ENCODE peak calls at places on chromosomes 11 and 22, in nine cellular contexts. S is neural crest cell; L is lung microvascular endothelial cell; D is left ventricle myocardium superior; Y is endothelial cell; O is NCI-H345; E is left kidney; Z is CD8-positive, alpha-beta memory T cell; W is WTC11. M is an unnamed sample.

GRCh38 chr11:48040830-48041444 is 60.6 kb downstream of the PTPRJ start:
- DNase-seq in S (no peak), L (no peak), D (no peak), Y (no peak), O (no peak), E (no peak), Z (no peak), W (no peak), M (no peak)

GRCh38 chr11:121293276-121293569 is 652 bp downstream of the SC5D start:
- DNase-seq in S (no peak), L (peak), D (no peak), Y (no peak), O (no peak), E (no peak), Z (no peak), W (no peak), M (no peak)

GRCh38 chr11:61587541-61587941 is 6.7 kb upstream of the SYT7 start:
- DNase-seq in S (no peak), L (no peak), D (peak), Y (peak), O (peak), E (peak), Z (peak), W (peak), M (peak)

GRCh38 chr11:69944146-69944795 is 125.1 kb upstream of the FGF3 start:
- DNase-seq in S (no peak), L (no peak), D (peak), Y (no peak), O (no peak), E (no peak), Z (no peak), W (no peak), M (no peak)

GRCh38 chr22:23714596-23715588 is 24.1 kb downstream of the RGL4 start:
- DNase-seq in S (no peak), L (no peak), D (no peak), Y (no peak), O (no peak), E (no peak), Z (no peak), W (no peak), M (no peak)

GRCh38 chr11:17692931-17693330 is 26.4 kb upstream of the MYOD1 start:
- DNase-seq in S (no peak), L (no peak), D (no peak), Y (no peak), O (no peak), E (no peak), Z (no peak), W (no peak), M (no peak)

GRCh38 chr11:48116437-48116836 is 100.2 kb upstream of the OR4B1 start:
- DNase-seq in S (no peak), L (no peak), D (no peak), Y (no peak), O (no peak), E (no peak), Z (no peak), W (no peak), M (no peak)

GRCh38 chr11:130839950-130840666 is 76.2 kb downstream of the SNX19 start:
- DNase-seq in S (no peak), L (no peak), D (no peak), Y (no peak), O (no peak), E (no peak), Z (no peak), W (no peak), M (no peak)

GRCh38 chr11:79697905-79698304 is 257.1 kb upstream of the TENM4 start:
- DNase-seq in S (no peak), L (no peak), D (no peak), Y (no peak), O (no peak), E (no peak), Z (no peak), W (no peak), M (no peak)

GRCh38 chr11:64298966-64299846 is 952 bp upstream of the CATSPERZ start:
- DNase-seq in S (no peak), L (no peak), D (peak), Y (no peak), O (peak), E (peak), Z (no peak), W (peak), M (peak)

GRCh38 chr22:20813056-20813455 is 39.1 kb downstream of the SERPIND1 start:
- DNase-seq in S (no peak), L (no peak), D (no peak), Y (no peak), O (no peak), E (no peak), Z (no peak), W (no peak), M (no peak)

GRCh38 chr11:121930004-121930965 is 185.7 kb downstream of the BLID start:
- DNase-seq in S (no peak), L (peak), D (no peak), Y (no peak), O (peak), E (peak), Z (no peak), W (no peak), M (no peak)

GRCh38 chr11:1862588-1863351 is 9.9 kb downstream of the LSP1 start:
- DNase-seq in S (no peak), L (peak), D (peak), Y (no peak), O (no peak), E (no peak), Z (no peak), W (no peak), M (no peak)

GRCh38 chr11:1559103-1559951 is 12.7 kb downstream of the DUSP8 start:
- DNase-seq in S (no peak), L (no peak), D (peak), Y (no peak), O (peak), E (peak), Z (no peak), W (peak), M (peak)